ENCODE peak calls at places on chromosomes 2 and 18, in seven cellular contexts. One of them, this sample, is unnamed.
A peak's percentile ranks its signal among the peaks of the same experiment; 100 is the strongest.

GRCh38 chr2:8676915-8677645 is 4.8 kb upstream of the ID2 start:
- DNase-seq in hepatocyte: peak; percentile 61
- DNase-seq in ovary: no peak
- DNase-seq in cardiac muscle cell: no peak
- DNase-seq in PC-9: no peak
- DNase-seq in OCI-LY7: no peak
- DNase-seq in left ventricle myocardium inferior: no peak
- DNase-seq in this sample: no peak

GRCh38 chr2:153408708-153409107 is 69.9 kb downstream of the RPRM start:
- DNase-seq in hepatocyte: no peak
- DNase-seq in ovary: no peak
- DNase-seq in cardiac muscle cell: no peak
- DNase-seq in PC-9: no peak
- DNase-seq in OCI-LY7: no peak
- DNase-seq in left ventricle myocardium inferior: no peak
- DNase-seq in this sample: no peak

GRCh38 chr18:78492064-78492812 is 487.4 kb upstream of the SALL3 start:
- DNase-seq in hepatocyte: no peak
- DNase-seq in ovary: no peak
- DNase-seq in cardiac muscle cell: no peak
- DNase-seq in PC-9: no peak
- DNase-seq in OCI-LY7: no peak
- DNase-seq in left ventricle myocardium inferior: no peak
- DNase-seq in this sample: no peak

GRCh38 chr2:229129738-229130371 is 141.2 kb downstream of the PID1 start:
- DNase-seq in hepatocyte: peak; percentile 67
- DNase-seq in ovary: no peak
- DNase-seq in cardiac muscle cell: peak; percentile 42
- DNase-seq in PC-9: peak; percentile 37
- DNase-seq in OCI-LY7: no peak
- DNase-seq in left ventricle myocardium inferior: no peak
- DNase-seq in this sample: no peak

GRCh38 chr2:135791418-135792190 is 45.4 kb downstream of the LCT start:
- DNase-seq in hepatocyte: no peak
- DNase-seq in ovary: no peak
- DNase-seq in cardiac muscle cell: peak; percentile 67
- DNase-seq in PC-9: peak; percentile 49
- DNase-seq in OCI-LY7: no peak
- DNase-seq in left ventricle myocardium inferior: no peak
- DNase-seq in this sample: no peak

GRCh38 chr2:189217546-189217945 is 38.0 kb upstream of the COL5A2 start:
- DNase-seq in hepatocyte: peak; percentile 30
- DNase-seq in ovary: no peak
- DNase-seq in cardiac muscle cell: peak; percentile 95
- DNase-seq in PC-9: no peak
- DNase-seq in OCI-LY7: no peak
- DNase-seq in left ventricle myocardium inferior: no peak
- DNase-seq in this sample: no peak

GRCh38 chr2:132429351-132429750 is 12.7 kb downstream of the GPR39 start:
- DNase-seq in hepatocyte: no peak
- DNase-seq in ovary: no peak
- DNase-seq in cardiac muscle cell: no peak
- DNase-seq in PC-9: no peak
- DNase-seq in OCI-LY7: no peak
- DNase-seq in left ventricle myocardium inferior: no peak
- DNase-seq in this sample: no peak

GRCh38 chr2:174627216-174627615 is 29.6 kb upstream of the WIPF1 start:
- DNase-seq in hepatocyte: no peak
- DNase-seq in ovary: no peak
- DNase-seq in cardiac muscle cell: no peak
- DNase-seq in PC-9: no peak
- DNase-seq in OCI-LY7: no peak
- DNase-seq in left ventricle myocardium inferior: no peak
- DNase-seq in this sample: no peak

GRCh38 chr2:29187926-29188325 is 72.7 kb downstream of the CLIP4 start:
- DNase-seq in hepatocyte: no peak
- DNase-seq in ovary: no peak
- DNase-seq in cardiac muscle cell: peak; percentile 11
- DNase-seq in PC-9: no peak
- DNase-seq in OCI-LY7: no peak
- DNase-seq in left ventricle myocardium inferior: no peak
- DNase-seq in this sample: no peak

GRCh38 chr18:37184209-37184868 is 355.4 kb downstream of the KIAA1328 start:
- DNase-seq in hepatocyte: no peak
- DNase-seq in ovary: no peak
- DNase-seq in cardiac muscle cell: no peak
- DNase-seq in PC-9: no peak
- DNase-seq in OCI-LY7: no peak
- DNase-seq in left ventricle myocardium inferior: no peak
- DNase-seq in this sample: no peak

GRCh38 chr2:80020061-80020460 is 284.5 kb downstream of the LRRTM1 start:
- DNase-seq in hepatocyte: no peak
- DNase-seq in ovary: no peak
- DNase-seq in cardiac muscle cell: no peak
- DNase-seq in PC-9: no peak
- DNase-seq in OCI-LY7: no peak
- DNase-seq in left ventricle myocardium inferior: no peak
- DNase-seq in this sample: no peak

GRCh38 chr2:35501076-35501475 is 854.5 kb upstream of the CRIM1 start:
- DNase-seq in hepatocyte: no peak
- DNase-seq in ovary: no peak
- DNase-seq in cardiac muscle cell: no peak
- DNase-seq in PC-9: no peak
- DNase-seq in OCI-LY7: no peak
- DNase-seq in left ventricle myocardium inferior: no peak
- DNase-seq in this sample: no peak

GRCh38 chr2:12605936-12606335 is 110.8 kb upstream of the TRIB2 start:
- DNase-seq in hepatocyte: no peak
- DNase-seq in ovary: no peak
- DNase-seq in cardiac muscle cell: peak; percentile 52
- DNase-seq in PC-9: no peak
- DNase-seq in OCI-LY7: no peak
- DNase-seq in left ventricle myocardium inferior: no peak
- DNase-seq in this sample: no peak

GRCh38 chr2:149375801-149376349 is 45.5 kb downstream of the LYPD6 start:
- DNase-seq in hepatocyte: no peak
- DNase-seq in ovary: no peak
- DNase-seq in cardiac muscle cell: peak; percentile 16
- DNase-seq in PC-9: no peak
- DNase-seq in OCI-LY7: no peak
- DNase-seq in left ventricle myocardium inferior: no peak
- DNase-seq in this sample: no peak

GRCh38 chr2:73516033-73516432 is 126.2 kb downstream of the NAT8 start:
- DNase-seq in hepatocyte: no peak
- DNase-seq in ovary: no peak
- DNase-seq in cardiac muscle cell: no peak
- DNase-seq in PC-9: peak; percentile 55
- DNase-seq in OCI-LY7: no peak
- DNase-seq in left ventricle myocardium inferior: no peak
- DNase-seq in this sample: no peak

GRCh38 chr2:231781798-231782726 is 980 bp upstream of the PDE6D start:
- DNase-seq in hepatocyte: peak; percentile 14
- DNase-seq in ovary: no peak
- DNase-seq in cardiac muscle cell: peak; percentile 75
- DNase-seq in PC-9: no peak
- DNase-seq in OCI-LY7: peak; percentile 60
- DNase-seq in left ventricle myocardium inferior: no peak
- DNase-seq in this sample: peak; percentile 37

GRCh38 chr2:142734231-142734630 is 143.2 kb upstream of the KYNU start:
- DNase-seq in hepatocyte: no peak
- DNase-seq in ovary: no peak
- DNase-seq in cardiac muscle cell: no peak
- DNase-seq in PC-9: no peak
- DNase-seq in OCI-LY7: no peak
- DNase-seq in left ventricle myocardium inferior: no peak
- DNase-seq in this sample: no peak

GRCh38 chr2:97868986-97869721 is 126.6 kb downstream of the TMEM131 start:
- DNase-seq in hepatocyte: peak; percentile 60
- DNase-seq in ovary: no peak
- DNase-seq in cardiac muscle cell: peak; percentile 88
- DNase-seq in PC-9: peak; percentile 97
- DNase-seq in OCI-LY7: no peak
- DNase-seq in left ventricle myocardium inferior: peak; percentile 42
- DNase-seq in this sample: no peak

GRCh38 chr2:64283641-64284371 is 139.6 kb upstream of the PELI1 start:
- DNase-seq in hepatocyte: no peak
- DNase-seq in ovary: no peak
- DNase-seq in cardiac muscle cell: no peak
- DNase-seq in PC-9: no peak
- DNase-seq in OCI-LY7: peak; percentile 70
- DNase-seq in left ventricle myocardium inferior: no peak
- DNase-seq in this sample: peak; percentile 66

GRCh38 chr2:154826827-154827226 is 128.3 kb downstream of the KCNJ3 start:
- DNase-seq in hepatocyte: no peak
- DNase-seq in ovary: no peak
- DNase-seq in cardiac muscle cell: no peak
- DNase-seq in PC-9: no peak
- DNase-seq in OCI-LY7: no peak
- DNase-seq in left ventricle myocardium inferior: no peak
- DNase-seq in this sample: peak; percentile 42

GRCh38 chr2:15753233-15753798 is 161.6 kb downstream of the DDX1 start:
- DNase-seq in hepatocyte: no peak
- DNase-seq in ovary: no peak
- DNase-seq in cardiac muscle cell: no peak
- DNase-seq in PC-9: no peak
- DNase-seq in OCI-LY7: no peak
- DNase-seq in left ventricle myocardium inferior: no peak
- DNase-seq in this sample: no peak

GRCh38 chr18:22098563-22098989 is 70.8 kb upstream of the GATA6 start:
- DNase-seq in hepatocyte: no peak
- DNase-seq in ovary: no peak
- DNase-seq in cardiac muscle cell: peak; percentile 71
- DNase-seq in PC-9: no peak
- DNase-seq in OCI-LY7: no peak
- DNase-seq in left ventricle myocardium inferior: no peak
- DNase-seq in this sample: no peak

GRCh38 chr2:98457045-98457696 is 12.5 kb downstream of the INPP4A start:
- DNase-seq in hepatocyte: no peak
- DNase-seq in ovary: no peak
- DNase-seq in cardiac muscle cell: peak; percentile 52
- DNase-seq in PC-9: peak; percentile 94
- DNase-seq in OCI-LY7: no peak
- DNase-seq in left ventricle myocardium inferior: no peak
- DNase-seq in this sample: no peak

GRCh38 chr2:114534051-114534727 is 91.7 kb downstream of the DPP10 start:
- DNase-seq in hepatocyte: no peak
- DNase-seq in ovary: no peak
- DNase-seq in cardiac muscle cell: peak; percentile 15
- DNase-seq in PC-9: no peak
- DNase-seq in OCI-LY7: no peak
- DNase-seq in left ventricle myocardium inferior: no peak
- DNase-seq in this sample: no peak

DNA sequence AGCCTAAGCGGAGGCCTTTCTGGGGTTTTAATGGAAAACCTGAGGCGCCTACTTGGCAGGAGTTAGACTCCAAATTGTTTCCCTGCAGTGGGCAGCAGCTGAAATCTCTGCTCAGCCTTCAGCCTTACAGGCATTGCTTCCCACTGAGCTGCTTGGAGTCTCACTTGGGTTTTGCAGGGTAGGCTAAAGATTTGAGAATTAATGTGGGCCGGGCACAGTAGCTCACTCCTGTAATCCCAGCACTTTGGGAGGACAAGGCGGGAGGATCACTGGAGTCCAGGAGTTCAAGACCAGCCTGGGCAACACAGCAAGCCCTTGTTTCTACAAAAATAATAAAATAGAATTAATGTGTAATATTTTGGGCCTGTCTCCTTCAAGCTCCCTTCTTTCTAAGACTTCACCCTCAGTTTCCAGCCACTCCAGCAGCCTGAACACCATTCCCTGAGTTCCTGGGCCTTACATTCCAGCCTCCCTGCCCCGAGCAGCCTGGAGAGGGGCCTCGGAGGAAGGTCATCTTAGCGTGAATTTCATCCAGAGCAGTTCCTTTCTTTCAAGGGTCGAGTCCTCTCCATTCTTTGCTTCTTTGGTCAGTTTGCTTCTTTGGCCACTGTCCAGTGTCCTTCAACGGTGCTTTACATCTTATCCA is 9.1 kb upstream of the RAB17 start:
- DNase-seq in hepatocyte: no peak
- DNase-seq in ovary: no peak
- DNase-seq in cardiac muscle cell: no peak
- DNase-seq in PC-9: no peak
- DNase-seq in OCI-LY7: no peak
- DNase-seq in left ventricle myocardium inferior: no peak
- DNase-seq in this sample: no peak
- H3K4me3 ChIP-seq in hepatocyte: no peak overlapping the region
- H3K4me3 ChIP-seq in ovary: peak overlapping the region; percentile 21
- H3K4me3 ChIP-seq in cardiac muscle cell: no peak overlapping the region
- H3K4me3 ChIP-seq in PC-9: no peak overlapping the region
- H3K4me3 ChIP-seq in OCI-LY7: no peak overlapping the region
- H3K4me3 ChIP-seq in left ventricle myocardium inferior: peak overlapping the region; percentile 38
- H3K4me3 ChIP-seq in this sample: peak overlapping the region; percentile 42

GRCh38 chr2:47016172-47016913 is 100.7 kb upstream of the MCFD2 start:
- DNase-seq in hepatocyte: peak; percentile 60
- DNase-seq in ovary: no peak
- DNase-seq in cardiac muscle cell: peak; percentile 30
- DNase-seq in PC-9: peak; percentile 100
- DNase-seq in OCI-LY7: no peak
- DNase-seq in left ventricle myocardium inferior: no peak
- DNase-seq in this sample: peak; percentile 32
- TF ChIP-seq CTCF in hepatocyte: peak; percentile 12
- TF ChIP-seq CTCF in ovary: no peak
- TF ChIP-seq CTCF in cardiac muscle cell: no peak
- TF ChIP-seq CTCF in PC-9: peak; percentile 31
- TF ChIP-seq CTCF in OCI-LY7: no peak
- TF ChIP-seq CTCF in left ventricle myocardium inferior: no peak
- TF ChIP-seq CTCF in this sample: no peak

DNA sequence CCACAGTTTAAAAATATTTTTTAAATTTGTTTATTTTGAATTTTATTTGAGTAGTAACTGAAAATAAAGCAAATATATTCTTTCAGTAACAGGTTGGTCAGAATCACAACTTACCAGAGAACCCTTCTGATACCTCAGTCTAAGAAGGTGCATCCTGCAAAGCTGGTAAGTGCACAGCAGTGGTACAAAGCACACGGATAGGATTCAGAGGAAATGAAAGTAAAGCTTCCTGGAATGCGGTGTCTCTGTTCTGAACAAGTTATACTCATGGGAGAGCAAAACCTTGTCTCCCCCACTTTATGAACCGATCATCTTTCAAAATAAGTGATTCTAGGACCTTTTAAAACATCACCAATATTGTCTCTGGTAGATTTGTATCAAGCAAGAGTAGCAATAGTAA is 398.3 kb downstream of the TMX3 start:
- DNase-seq in hepatocyte: no peak
- DNase-seq in ovary: no peak
- DNase-seq in cardiac muscle cell: peak; percentile 34
- DNase-seq in PC-9: no peak
- DNase-seq in OCI-LY7: no peak
- DNase-seq in left ventricle myocardium inferior: no peak
- DNase-seq in this sample: no peak
- H3K4me3 ChIP-seq in hepatocyte: no peak overlapping the region
- H3K4me3 ChIP-seq in ovary: no peak overlapping the region
- H3K4me3 ChIP-seq in cardiac muscle cell: no peak overlapping the region
- H3K4me3 ChIP-seq in PC-9: no peak overlapping the region
- H3K4me3 ChIP-seq in OCI-LY7: no peak overlapping the region
- H3K4me3 ChIP-seq in left ventricle myocardium inferior: peak overlapping the region; percentile 31
- H3K4me3 ChIP-seq in this sample: no peak overlapping the region

GRCh38 chr18:33020877-33021276 is 248.1 kb upstream of the KLHL14 start:
- DNase-seq in hepatocyte: no peak
- DNase-seq in ovary: no peak
- DNase-seq in cardiac muscle cell: no peak
- DNase-seq in PC-9: no peak
- DNase-seq in OCI-LY7: peak; percentile 11
- DNase-seq in left ventricle myocardium inferior: no peak
- DNase-seq in this sample: no peak

GRCh38 chr18:33022370-33022769 is 249.5 kb upstream of the KLHL14 start:
- DNase-seq in hepatocyte: no peak
- DNase-seq in ovary: no peak
- DNase-seq in cardiac muscle cell: no peak
- DNase-seq in PC-9: no peak
- DNase-seq in OCI-LY7: no peak
- DNase-seq in left ventricle myocardium inferior: no peak
- DNase-seq in this sample: no peak
- TF ChIP-seq CTCF in hepatocyte: no peak
- TF ChIP-seq CTCF in ovary: no peak
- TF ChIP-seq CTCF in cardiac muscle cell: no peak
- TF ChIP-seq CTCF in PC-9: peak; percentile 27
- TF ChIP-seq CTCF in OCI-LY7: peak; percentile 46
- TF ChIP-seq CTCF in left ventricle myocardium inferior: no peak
- TF ChIP-seq CTCF in this sample: no peak

This sample was measured in MM.1S.